ENCODE peak calls at places on chromosomes 2 and 18, in five cellular contexts. H, U, Z, J and E are unnamed samples.

GRCh38 chr18:8381801-8382459 is 227.3 kb upstream of the RAB12 start:
- DNase-seq in Z (no peak), U (no peak), H (no peak), J (no peak), E (no peak)

GRCh38 chr2:217790195-217790594 is 212.6 kb downstream of the TNS1 start:
- DNase-seq in Z (no peak), U (peak), H (peak), J (no peak), E (no peak)

GRCh38 chr18:62460851-62461300 is 61.9 kb upstream of the ZCCHC2 start:
- DNase-seq in U (peak), H (no peak), Z (no peak), J (no peak), E (peak)

GRCh38 chr2:231130657-231131056 is 5.8 kb upstream of the HTR2B start:
- DNase-seq in U (no peak), J (no peak), H (no peak), Z (no peak), E (no peak)

GRCh38 chr18:905307-905947 is 756 bp downstream of the ADCYAP1 start:
- DNase-seq in H (peak), J (no peak), U (no peak), Z (no peak), E (no peak)

GRCh38 chr2:27946530-27946929 is 56.0 kb downstream of the BABAM2 start:
- DNase-seq in J (no peak), Z (no peak), U (no peak), H (no peak), E (no peak)

GRCh38 chr2:1651131-1652066 is 92.9 kb downstream of the PXDN start:
- DNase-seq in J (no peak), Z (no peak), U (no peak), H (no peak), E (no peak)

GRCh38 chr2:161238559-161239415 is 69.4 kb upstream of the PSMD14 start:
- DNase-seq in H (peak), Z (no peak), U (no peak), J (no peak), E (peak)

GRCh38 chr2:20051518-20052228 is at the start of gene LAPTM4A:
- DNase-seq in H (peak), U (peak), J (peak), Z (peak), E (peak)

GRCh38 chr2:60581461-60582282 is 28.2 kb upstream of the BCL11A start:
- DNase-seq in U (peak), H (peak), Z (no peak), J (peak), E (peak)

GRCh38 chr2:8303322-8303832 is 378.5 kb upstream of the ID2 start:
- DNase-seq in H (no peak), J (no peak), U (no peak), Z (peak), E (peak)

GRCh38 chr2:28445448-28446258 is 50.2 kb upstream of the PLB1 start:
- DNase-seq in J (peak), U (no peak), H (peak), Z (no peak), E (peak)

GRCh38 chr2:62410015-62410453 is 96.0 kb downstream of the TMEM17 start:
- DNase-seq in U (no peak), Z (no peak), H (no peak), J (no peak), E (no peak)

GRCh38 chr2:212135739-212136138 is 402.9 kb downstream of the ERBB4 start:
- DNase-seq in H (no peak), J (no peak), U (no peak), Z (no peak), E (no peak)

GRCh38 chr2:212133337-212133736 is 405.3 kb downstream of the ERBB4 start:
- DNase-seq in H (no peak), Z (no peak), U (no peak), J (no peak), E (no peak)

GRCh38 chr2:212141499-212141898 is 397.1 kb downstream of the ERBB4 start:
- DNase-seq in Z (no peak), J (no peak), U (no peak), H (no peak), E (no peak)

GRCh38 chr2:212136216-212136795 is 402.3 kb downstream of the ERBB4 start:
- DNase-seq in Z (no peak), H (no peak), J (no peak), U (no peak), E (no peak)
- TF ChIP-seq REST in Z (no peak), H (no peak), J (no peak), U (no peak), E (no peak)

GRCh38 chr2:113248997-113249770 is 29.5 kb downstream of the PAX8 start:
- DNase-seq in Z (peak), U (peak), H (peak), J (peak), E (no peak)
- TF ChIP-seq POLR2AphosphoS5 in Z (no peak), U (no peak), H (no peak), J (no peak), E (no peak)

GRCh38 chr2:71071681-71072398 is 3.4 kb downstream of the NAGK start:
- DNase-seq in Z (peak), J (no peak), U (no peak), H (no peak), E (peak)
- TF ChIP-seq GABPA in Z (no peak), J (peak), U (no peak), H (no peak), E (peak)

DNA sequence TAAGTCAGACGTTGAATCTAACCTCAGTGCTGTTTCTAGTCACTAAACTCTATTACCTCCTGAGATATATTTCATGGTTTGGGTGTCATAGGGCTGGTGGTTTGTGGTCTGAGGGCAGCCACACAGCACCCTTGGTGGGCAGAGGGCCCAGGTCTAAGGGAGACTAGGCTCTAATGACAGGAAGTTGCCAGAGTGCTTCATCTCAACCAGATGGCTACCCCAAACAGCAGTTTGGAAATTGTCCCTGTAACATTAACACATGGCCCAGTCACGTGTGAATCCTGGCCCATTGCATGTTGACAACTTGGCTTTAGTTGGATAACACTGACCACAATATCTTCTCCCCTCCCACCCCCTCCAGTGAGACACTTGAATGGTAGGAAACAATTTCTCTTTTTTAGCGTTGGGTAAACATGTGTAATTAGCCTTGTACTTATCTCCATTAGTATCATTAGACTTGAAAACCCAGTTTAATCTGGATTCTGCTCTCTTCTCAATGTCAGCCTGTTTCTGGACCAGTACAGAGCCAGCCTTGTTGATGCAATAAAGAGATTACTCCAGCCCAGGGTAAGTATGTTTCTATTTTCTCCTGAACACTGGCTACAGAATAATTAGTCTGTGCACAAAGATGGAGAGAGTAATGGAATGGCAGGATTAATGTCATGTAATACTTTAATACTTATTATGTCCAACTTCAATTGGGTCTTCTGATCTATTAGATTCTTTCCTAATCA is 187.8 kb upstream of the SIX3 start:
- DNase-seq in J (no peak), U (no peak), Z (peak), H (peak), E (peak)
- TF ChIP-seq REST in J (no peak), U (no peak), Z (no peak), H (no peak), E (no peak)

GRCh38 chr2:120367649-120368048 is 21.7 kb downstream of the INHBB start:
- DNase-seq in H (no peak), J (no peak), U (no peak), Z (no peak), E (no peak)

GRCh38 chr2:120368086-120368485 is 22.1 kb downstream of the INHBB start:
- DNase-seq in J (no peak), U (no peak), H (no peak), Z (no peak), E (no peak)

GRCh38 chr2:120366698-120367097 is 20.8 kb downstream of the INHBB start:
- DNase-seq in U (no peak), H (no peak), Z (no peak), J (no peak), E (no peak)

GRCh38 chr2:120365236-120365793 is 19.4 kb downstream of the INHBB start:
- DNase-seq in H (no peak), U (no peak), Z (no peak), J (no peak), E (no peak)

DNA sequence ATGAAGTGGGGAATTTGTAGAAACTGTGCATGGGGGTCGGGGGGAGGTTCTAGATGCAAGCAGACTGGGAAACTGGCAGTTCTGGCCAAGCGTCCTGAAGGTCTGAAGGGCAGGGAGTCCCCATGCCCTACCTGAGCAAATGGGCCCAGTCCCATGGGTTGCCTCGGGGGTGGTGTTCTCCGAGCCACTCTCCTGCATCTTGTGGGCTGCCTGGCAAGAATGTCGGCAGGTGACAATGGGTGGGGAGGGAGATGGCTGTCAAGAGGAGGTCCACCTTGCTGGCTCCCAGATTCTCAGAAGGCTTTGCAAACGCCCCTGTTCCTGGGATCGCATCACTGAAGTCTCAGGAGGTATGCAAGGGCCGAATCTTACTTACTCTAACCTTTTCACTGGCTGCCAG is 21.3 kb downstream of the INHBB start:
- DNase-seq in U (no peak), H (no peak), Z (no peak), J (no peak), E (no peak)
- TF ChIP-seq POLR2AphosphoS5 in U (no peak), H (no peak), Z (no peak), J (no peak), E (no peak)

GRCh38 chr18:14978962-14979535 is 231.1 kb downstream of the ANKRD30B start:
- DNase-seq in H (peak), U (peak), Z (no peak), J (peak), E (peak)
- TF ChIP-seq GABPA in H (no peak), U (no peak), Z (no peak), J (no peak), E (no peak)

DNA sequence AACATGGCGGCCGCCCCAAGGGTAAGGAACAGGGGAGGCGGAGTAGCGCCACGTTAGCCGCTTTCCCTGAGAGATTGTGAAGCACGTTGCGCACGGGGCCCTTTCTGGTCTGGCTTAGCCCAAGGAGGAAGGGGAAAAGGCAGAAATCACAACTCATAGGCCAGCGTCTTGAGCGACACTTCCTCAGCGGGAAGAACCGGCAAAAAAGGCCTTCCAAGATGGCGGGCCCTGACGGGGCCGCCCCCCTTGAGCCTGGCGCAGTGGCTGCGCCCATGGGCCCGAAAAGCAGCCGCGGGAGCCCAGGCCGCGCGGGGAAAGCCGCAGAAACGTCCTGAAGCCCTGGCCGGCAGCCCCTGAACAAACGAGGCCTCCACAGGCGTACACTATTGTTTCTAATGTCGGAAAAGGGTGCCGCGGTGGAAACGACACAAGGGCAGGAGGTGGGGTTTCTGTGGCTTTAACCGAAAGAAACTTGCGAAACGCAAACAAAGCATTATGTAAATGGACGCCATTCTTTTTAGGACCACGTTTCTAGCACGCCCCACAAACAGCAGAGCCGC is 919 bp upstream of the PCBP1 start:
- DNase-seq in Z (peak), H (peak), U (peak), J (peak), E (peak)
- TF ChIP-seq REST in Z (peak), H (no peak), U (no peak), J (peak), E (peak)